ENCODE peak calls at places on chromosomes 1 and 21, in four cellular contexts. M is GM12878, V is HepG2, E is K562. S is an unnamed sample.

GRCh38 chr1:155983191-155984023 is 5.1 kb upstream of the ARHGEF2 start:
- DNase-seq in V (peak), E (no peak), M (no peak), S (peak)

GRCh38 chr21:45265721-45266517 is 21.8 kb downstream of the POFUT2 start:
- DNase-seq in V (no peak), M (no peak), E (no peak), S (no peak)

GRCh38 chr21:32334980-32335471 is 36.4 kb downstream of the MRAP start:
- DNase-seq in M (no peak), E (no peak), V (no peak), S (no peak)

GRCh38 chr1:186806477-186806876 is 22.3 kb upstream of the PLA2G4A start:
- DNase-seq in V (peak), E (no peak), M (no peak), S (no peak)

GRCh38 chr1:175784826-175785225 is 41.4 kb upstream of the TNR start:
- DNase-seq in V (no peak), E (no peak), M (no peak), S (peak)

GRCh38 chr1:230831706-230832105 is 36.6 kb downstream of the C1orf198 start:
- DNase-seq in E (no peak), V (no peak), M (no peak), S (no peak)

GRCh38 chr1:52579415-52579814 is 22.8 kb upstream of the GPX7 start:
- DNase-seq in V (peak), E (no peak), M (no peak), S (no peak)

GRCh38 chr1:211680752-211681327 is 5.4 kb upstream of the NEK2 start:
- DNase-seq in V (peak), M (peak), E (peak), S (no peak)

GRCh38 chr1:182786223-182787001 is 3.2 kb upstream of the NPL start:
- DNase-seq in E (peak), M (no peak), V (peak), S (peak)

GRCh38 chr1:179144621-179145020 is 62.8 kb downstream of the TOR3A start:
- DNase-seq in V (no peak), M (no peak), E (no peak), S (no peak)

GRCh38 chr21:43302769-43303168 is 124.2 kb downstream of the SIK1 start:
- DNase-seq in M (no peak), E (no peak), V (no peak), S (no peak)

GRCh38 chr1:221459558-221459957 is 282.3 kb downstream of the DUSP10 start:
- DNase-seq in M (no peak), V (no peak), E (no peak), S (no peak)

GRCh38 chr1:218930000-218930399 is 243.7 kb upstream of the LYPLAL1 start:
- DNase-seq in V (no peak), M (no peak), E (no peak), S (no peak)

GRCh38 chr21:42703173-42703908 is 49.9 kb downstream of the PDE9A start:
- DNase-seq in M (no peak), V (no peak), E (no peak), S (no peak)

GRCh38 chr1:171134194-171134924 is 43.7 kb downstream of the FMO3 start:
- DNase-seq in V (no peak), E (no peak), M (no peak), S (no peak)

GRCh38 chr1:15850450-15851079 is 3.1 kb downstream of the SPEN start:
- DNase-seq in V (peak), E (no peak), M (no peak), S (no peak)

GRCh38 chr1:147740391-147740790 is 20.0 kb downstream of the GJA5 start:
- DNase-seq in E (no peak), V (no peak), M (no peak), S (no peak)

GRCh38 chr1:223811634-223812101 is 34.1 kb downstream of the TP53BP2 start:
- DNase-seq in V (peak), M (no peak), E (no peak), S (no peak)

GRCh38 chr1:157377216-157377821 is 175.0 kb downstream of the FCRL5 start:
- DNase-seq in V (peak), M (no peak), E (peak), S (peak)

GRCh38 chr1:72286401-72286800 is 4.1 kb upstream of the NEGR1 start:
- DNase-seq in M (no peak), E (no peak), V (no peak), S (no peak)

GRCh38 chr21:31656199-31657095 is 3.0 kb upstream of the SOD1 start:
- DNase-seq in V (no peak), M (no peak), E (no peak), S (no peak)

GRCh38 chr1:240320645-240321044 is 229.0 kb downstream of the FMN2 start:
- DNase-seq in V (no peak), E (no peak), M (no peak), S (no peak)

GRCh38 chr21:16539041-16539440 is 809.3 kb downstream of the USP25 start:
- DNase-seq in E (no peak), M (no peak), V (no peak), S (no peak)

GRCh38 chr1:151852733-151853132 is 779 bp downstream of the THEM5 start:
- DNase-seq in V (no peak), E (no peak), M (no peak), S (no peak)

GRCh38 chr1:107590895-107591622 is 373.9 kb downstream of the VAV3 start:
- DNase-seq in V (no peak), M (no peak), E (no peak), S (no peak)

GRCh38 chr1:112509005-112509659 is 367 bp downstream of the WNT2B start:
- DNase-seq in M (no peak), V (no peak), E (no peak), S (peak)

GRCh38 chr1:200739499-200740290 is 1.0 kb downstream of the CAMSAP2 start:
- DNase-seq in E (peak), V (peak), M (no peak), S (no peak)

GRCh38 chr1:1283821-1284220 is 3.6 kb downstream of the SCNN1D start:
- DNase-seq in E (peak), M (peak), V (no peak), S (peak)

GRCh38 chr1:7589080-7589735 is 181.9 kb upstream of the VAMP3 start:
- DNase-seq in V (no peak), E (no peak), M (no peak), S (no peak)

GRCh38 chr1:77986810-77987209 is 7.9 kb upstream of the FUBP1 start:
- DNase-seq in M (no peak), E (no peak), V (no peak), S (no peak)

GRCh38 chr1:115251856-115252255 is 86.2 kb downstream of the NGF start:
- DNase-seq in V (no peak), M (no peak), E (no peak), S (no peak)
- TF ChIP-seq ZNF274 in V (no peak), M (no peak), E (no peak), S (no peak)

DNA sequence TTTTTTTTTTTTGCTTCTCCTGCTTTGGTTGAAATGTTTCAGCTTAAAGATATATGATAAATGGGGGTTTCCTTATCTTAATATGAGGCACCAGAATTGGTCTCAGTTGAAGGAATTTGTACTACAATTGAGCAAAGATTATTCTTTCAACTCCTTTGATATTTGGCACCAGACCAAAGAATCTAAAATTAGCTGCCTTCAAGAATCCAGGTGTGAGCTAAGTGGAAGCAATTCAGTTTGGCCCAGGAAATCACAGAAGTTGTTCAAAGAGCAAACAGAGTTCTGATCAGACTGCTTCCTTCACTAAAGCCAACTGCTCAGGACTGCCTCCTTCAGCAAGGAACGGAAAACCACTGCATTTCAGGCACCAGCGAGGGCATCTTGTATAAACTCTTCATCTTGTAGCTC is 68.3 kb upstream of the BCAR3 start:
- DNase-seq in M (no peak), E (no peak), V (no peak), S (no peak)
- TF ChIP-seq USF2 in M (no peak), E (no peak), V (no peak), S (no peak)

GRCh38 chr1:184329255-184329953 is 57.4 kb upstream of the C1orf21 start:
- DNase-seq in V (no peak), E (no peak), M (no peak), S (no peak)

GRCh38 chr1:184330884-184331283 is 55.9 kb upstream of the C1orf21 start:
- DNase-seq in E (no peak), M (no peak), V (no peak), S (no peak)

GRCh38 chr1:184324972-184325371 is 61.9 kb upstream of the C1orf21 start:
- DNase-seq in E (no peak), M (no peak), V (no peak), S (no peak)

GRCh38 chr1:184326278-184326677 is 60.6 kb upstream of the C1orf21 start:
- DNase-seq in V (no peak), E (no peak), M (no peak), S (no peak)

GRCh38 chr1:184329962-184330868 is 56.6 kb upstream of the C1orf21 start:
- DNase-seq in V (no peak), M (no peak), E (no peak), S (no peak)
- TF ChIP-seq ZNF274 in V (no peak), M (no peak), E (no peak), S (no peak)

GRCh38 chr1:205273551-205273982 is 45.8 kb downstream of the TMCC2 start:
- DNase-seq in V (peak), E (peak), M (peak), S (peak)

GRCh38 chr1:205275133-205275532 is 46.4 kb downstream of the NUAK2 start:
- DNase-seq in V (no peak), M (no peak), E (no peak), S (no peak)

GRCh38 chr1:205275916-205276315 is 45.6 kb downstream of the NUAK2 start:
- DNase-seq in M (no peak), V (no peak), E (no peak), S (no peak)

GRCh38 chr1:205274041-205274691 is 46.4 kb downstream of the TMCC2 start:
- DNase-seq in E (no peak), V (peak), M (no peak), S (no peak)

GRCh38 chr1:205276334-205277065 is 45.0 kb downstream of the NUAK2 start:
- DNase-seq in M (no peak), V (no peak), E (no peak), S (no peak)
- TF ChIP-seq USF2 in M (no peak), V (no peak), E (no peak), S (no peak)

GRCh38 chr1:87803395-87803794 is 474.7 kb downstream of the LMO4 start:
- DNase-seq in V (no peak), E (no peak), M (no peak), S (no peak)

GRCh38 chr1:87810166-87810565 is 481.5 kb downstream of the LMO4 start:
- DNase-seq in V (no peak), M (no peak), E (no peak), S (no peak)

GRCh38 chr1:87804128-87804527 is 475.4 kb downstream of the LMO4 start:
- DNase-seq in M (no peak), E (no peak), V (no peak), S (no peak)

GRCh38 chr1:87806377-87807094 is 477.9 kb downstream of the LMO4 start:
- DNase-seq in E (no peak), V (no peak), M (no peak), S (no peak)

DNA sequence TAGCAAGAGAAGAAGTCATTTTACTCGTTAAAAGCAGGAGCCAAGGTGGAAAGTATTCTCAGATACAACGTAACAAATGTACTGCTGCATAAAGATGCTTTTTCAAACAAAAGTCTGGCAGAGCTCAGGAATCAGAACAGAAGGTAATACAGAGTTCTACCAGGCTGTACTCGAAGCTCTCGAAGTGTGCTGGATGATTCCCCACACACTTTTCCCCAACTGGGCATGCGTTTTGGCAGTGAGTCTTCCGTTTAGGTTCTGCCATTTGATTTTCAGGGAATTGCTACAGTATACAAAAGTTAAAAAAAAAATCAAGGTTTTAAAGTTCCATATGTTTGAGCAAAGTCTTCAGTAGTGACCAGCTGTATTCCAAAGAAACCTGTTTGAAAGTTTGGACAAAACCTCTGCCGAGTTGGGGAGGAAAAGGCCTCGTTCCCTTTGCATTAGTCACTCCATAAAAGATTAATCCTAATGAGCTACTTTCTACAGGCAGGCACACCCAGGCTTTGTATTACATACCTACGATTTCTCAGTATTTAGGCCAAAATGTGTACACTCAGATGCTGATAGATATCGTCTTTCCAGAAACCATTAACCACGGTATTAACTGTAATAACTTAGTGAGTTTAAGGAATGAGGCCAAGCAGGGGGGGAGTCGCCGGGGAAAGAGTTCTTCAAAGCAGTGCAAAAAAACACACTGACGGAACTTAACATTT is 477.1 kb downstream of the LMO4 start:
- DNase-seq in V (peak), M (no peak), E (no peak), S (no peak)
- TF ChIP-seq ZNF274 in V (no peak), M (no peak), E (no peak), S (no peak)

GRCh38 chr1:163128282-163128681 is 59.1 kb downstream of the RGS4 start:
- DNase-seq in M (no peak), V (no peak), E (no peak), S (no peak)
- TF ChIP-seq USF2 in M (no peak), V (no peak), E (no peak), S (no peak)

GRCh38 chr1:43947061-43947889 is 525 bp downstream of the IPO13 start:
- DNase-seq in M (no peak), E (no peak), V (no peak), S (no peak)
- TF ChIP-seq ZNF274 in M (no peak), E (no peak), V (no peak), S (no peak)

DNA sequence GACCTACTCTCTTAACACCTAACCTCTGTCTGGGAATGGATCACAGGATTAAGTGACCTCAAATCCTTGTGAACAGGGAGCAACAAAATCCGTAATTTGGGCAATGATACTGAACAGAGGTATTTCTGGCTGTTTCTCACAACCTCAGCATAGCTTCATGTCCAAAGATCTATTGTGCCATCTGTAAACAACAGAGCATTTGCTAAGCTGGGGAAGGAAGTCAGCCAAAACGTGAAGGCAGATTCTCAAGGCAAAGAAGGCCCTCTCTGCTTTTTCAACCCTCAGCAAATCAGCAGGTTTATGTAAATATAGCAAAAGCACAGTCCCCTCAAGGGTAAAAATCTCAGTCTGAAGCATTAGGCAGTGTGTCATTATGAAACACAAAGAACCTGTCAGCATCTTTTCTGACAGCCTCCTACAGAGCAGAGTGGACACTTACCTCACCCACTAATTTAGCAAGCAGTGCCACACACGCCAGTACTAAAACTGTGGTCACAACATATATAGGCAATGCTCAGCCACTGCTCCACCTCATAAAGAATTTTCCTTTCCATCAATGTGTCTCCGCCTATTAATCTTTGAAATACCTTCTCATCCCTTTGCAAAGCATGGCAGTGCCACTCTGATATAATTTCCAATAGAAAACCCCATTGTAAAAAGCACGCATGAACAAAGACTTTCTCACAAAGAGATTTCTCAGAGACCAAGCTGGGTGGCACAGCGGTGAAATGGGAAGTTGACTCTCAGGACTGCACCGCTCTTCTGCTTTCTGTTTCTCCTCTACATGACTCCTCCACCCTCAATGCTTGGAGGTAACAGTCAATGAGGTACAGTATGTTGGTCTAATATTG is 188.0 kb downstream of the RERE start:
- DNase-seq in V (peak), M (peak), E (no peak), S (no peak)
- TF ChIP-seq USF2 in V (no peak), M (no peak), E (no peak), S (no peak)

DNA sequence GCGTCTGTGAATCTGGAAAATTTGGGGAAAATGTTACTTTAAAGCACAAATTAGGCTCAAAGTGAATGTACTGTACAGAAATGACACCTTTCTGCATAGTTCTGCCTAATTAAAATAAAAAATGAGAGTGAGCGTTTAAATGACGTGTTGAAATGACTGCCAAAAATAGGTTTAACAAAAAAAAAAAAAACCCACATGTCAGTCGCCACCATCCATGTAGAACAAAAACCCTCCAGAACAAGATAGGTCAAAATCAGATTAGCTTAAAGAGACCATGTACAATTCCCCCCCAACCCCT is 745 bp downstream of the PARP1 start:
- DNase-seq in M (no peak), V (no peak), E (no peak), S (no peak)
- TF ChIP-seq ZNF274 in M (no peak), V (no peak), E (no peak), S (no peak)

DNA sequence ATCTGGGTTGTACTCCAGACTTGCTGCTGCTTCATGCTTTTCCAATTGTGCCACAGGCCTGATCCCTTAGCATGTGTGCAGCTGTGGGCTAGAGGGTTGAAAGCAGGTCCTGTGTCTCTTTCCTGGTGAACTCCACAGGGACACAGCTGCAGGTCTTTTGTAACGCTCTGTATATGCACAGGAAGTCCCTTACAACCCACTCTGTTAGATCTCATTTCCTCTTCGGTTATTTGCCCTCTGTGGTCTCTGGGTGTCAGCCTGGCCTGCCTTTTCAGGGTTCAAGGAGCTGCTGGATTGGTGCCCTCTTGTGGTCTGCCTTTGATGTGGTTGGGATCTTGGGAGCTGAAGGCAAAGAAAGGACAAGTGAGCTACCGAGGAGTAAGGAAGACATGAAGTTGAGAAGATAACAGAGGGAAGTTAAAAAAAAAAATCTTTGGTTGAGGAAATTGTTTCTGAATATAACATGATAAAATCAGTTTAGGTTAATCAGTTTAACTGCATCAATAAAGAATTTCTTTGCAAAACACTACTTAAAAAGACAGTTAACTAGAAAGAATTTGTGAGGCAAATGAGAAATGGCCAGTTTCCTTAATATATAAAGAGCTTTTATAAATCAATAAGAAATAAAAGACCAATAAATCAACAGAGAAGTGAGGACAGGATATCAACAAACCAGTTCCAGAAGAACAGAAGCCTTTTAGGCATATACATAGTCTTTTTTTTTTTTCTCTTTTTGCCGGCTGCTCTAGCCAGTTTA is 44.1 kb downstream of the UCK2 start:
- DNase-seq in M (peak), V (peak), E (peak), S (peak)
- TF ChIP-seq USF2 in M (no peak), V (no peak), E (no peak), S (no peak)

S was measured in H1.